ENCODE peak calls at places on chromosomes 4 and X, in four cellular contexts. One of them, this sample, is unnamed.

GRCh38 chrX:14922437-14922836 is 49.2 kb downstream of the MOSPD2 start:
- DNase-seq in mesenchymal stem cell: peak; percentile 86
- DNase-seq in H1: no peak
- DNase-seq in H9: no peak
- DNase-seq in this sample: no peak

GRCh38 chrX:97260679-97261078 is 377.0 kb downstream of the RPA4 start:
- DNase-seq in mesenchymal stem cell: no peak
- DNase-seq in H1: no peak
- DNase-seq in H9: no peak
- DNase-seq in this sample: no peak

GRCh38 chr4:15336410-15337184 is 91.2 kb upstream of the C1QTNF7 start:
- DNase-seq in mesenchymal stem cell: peak; percentile 92
- DNase-seq in H1: no peak
- DNase-seq in H9: peak; percentile 42
- DNase-seq in this sample: no peak

GRCh38 chrX:10017866-10018265 is 50.7 kb downstream of the CLDN34 start:
- DNase-seq in mesenchymal stem cell: peak; percentile 60
- DNase-seq in H1: no peak
- DNase-seq in H9: no peak
- DNase-seq in this sample: no peak

GRCh38 chrX:23904096-23904495 is 3.6 kb downstream of the APOO start:
- DNase-seq in mesenchymal stem cell: peak; percentile 48
- DNase-seq in H1: no peak
- DNase-seq in H9: peak; percentile 39
- DNase-seq in this sample: no peak

GRCh38 chr4:34046580-34046979 is 2197.7 kb downstream of the ARAP2 start:
- DNase-seq in mesenchymal stem cell: peak; percentile 78
- DNase-seq in H1: no peak
- DNase-seq in H9: no peak
- DNase-seq in this sample: no peak

GRCh38 chr4:137387924-137388323 is 144.4 kb downstream of the PCDH18 start:
- DNase-seq in mesenchymal stem cell: peak; percentile 15
- DNase-seq in H1: no peak
- DNase-seq in H9: no peak
- DNase-seq in this sample: no peak

GRCh38 chrX:9141496-9141895 is 107.6 kb upstream of the FAM9B start:
- DNase-seq in mesenchymal stem cell: peak; percentile 17
- DNase-seq in H1: no peak
- DNase-seq in H9: no peak
- DNase-seq in this sample: no peak

GRCh38 chr4:177699365-177700213 is 257.4 kb upstream of the AGA start:
- DNase-seq in mesenchymal stem cell: peak; percentile 6
- DNase-seq in H1: no peak
- DNase-seq in H9: no peak
- DNase-seq in this sample: no peak

DNA sequence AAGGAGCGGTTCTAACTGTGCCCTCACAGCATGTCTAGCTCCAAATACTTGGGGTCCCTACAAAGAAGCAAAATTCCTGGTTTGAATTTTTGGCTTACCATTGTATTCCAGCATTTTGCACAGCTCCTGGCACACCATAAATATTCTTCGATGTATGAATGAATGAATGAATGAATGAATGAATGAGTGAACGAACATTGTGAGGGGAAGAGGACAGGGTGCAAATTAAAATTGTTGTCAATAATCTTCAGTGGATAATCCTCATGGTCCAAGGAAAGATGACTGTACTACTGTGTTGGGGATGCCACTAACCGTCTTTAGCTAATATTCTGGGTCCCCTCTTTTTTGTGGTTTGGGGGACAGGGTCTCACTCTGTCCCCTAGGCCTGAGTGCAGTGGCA is 110.9 kb upstream of the MAP3K15 start:
- DNase-seq in mesenchymal stem cell: no peak
- DNase-seq in H1: no peak
- DNase-seq in H9: no peak
- DNase-seq in this sample: no peak
- H4K91ac ChIP-seq in mesenchymal stem cell: no peak overlapping the region
- H4K91ac ChIP-seq in H1: no peak overlapping the region
- H4K91ac ChIP-seq in H9: no peak overlapping the region
- H4K91ac ChIP-seq in this sample: no peak overlapping the region

DNA sequence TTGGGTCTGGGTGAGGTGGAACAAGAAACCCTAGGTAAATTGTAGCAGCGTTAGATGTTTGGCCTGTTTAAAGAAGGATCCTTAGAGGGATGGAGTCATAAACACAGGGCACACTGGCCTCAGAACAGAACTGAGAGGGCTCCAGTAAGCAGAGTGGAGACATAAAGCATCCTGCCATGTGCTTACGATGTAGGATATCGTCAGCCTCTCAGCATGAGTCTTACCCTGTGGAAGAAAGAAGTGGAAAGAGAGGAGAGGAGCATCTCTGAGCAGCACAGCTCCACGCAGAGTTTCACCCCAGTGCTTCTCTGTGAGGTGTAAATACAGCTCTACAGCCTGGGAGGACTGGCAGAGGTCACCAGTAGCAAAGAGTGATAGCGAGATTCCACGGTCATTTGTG is 27.8 kb upstream of the SORBS2 start:
- DNase-seq in mesenchymal stem cell: peak; percentile 82
- DNase-seq in H1: no peak
- DNase-seq in H9: no peak
- DNase-seq in this sample: no peak
- H2BK12ac ChIP-seq in mesenchymal stem cell: peak overlapping the region; percentile 75
- H2BK12ac ChIP-seq in H1: peak overlapping the region; percentile 100
- H2BK12ac ChIP-seq in H9: peak overlapping the region; percentile 27
- H2BK12ac ChIP-seq in this sample: no peak overlapping the region

GRCh38 chr4:54898941-54899340 is 226.5 kb downstream of the KDR start:
- DNase-seq in mesenchymal stem cell: no peak
- DNase-seq in H1: no peak
- DNase-seq in H9: no peak
- DNase-seq in this sample: no peak

GRCh38 chr4:54897590-54897989 is 227.8 kb downstream of the KDR start:
- DNase-seq in mesenchymal stem cell: no peak
- DNase-seq in H1: no peak
- DNase-seq in H9: no peak
- DNase-seq in this sample: no peak

GRCh38 chr4:54902261-54902660 is 223.1 kb downstream of the KDR start:
- DNase-seq in mesenchymal stem cell: no peak
- DNase-seq in H1: no peak
- DNase-seq in H9: no peak
- DNase-seq in this sample: no peak

GRCh38 chr4:54901202-54901601 is 224.2 kb downstream of the KDR start:
- DNase-seq in mesenchymal stem cell: no peak
- DNase-seq in H1: no peak
- DNase-seq in H9: no peak
- DNase-seq in this sample: no peak

DNA sequence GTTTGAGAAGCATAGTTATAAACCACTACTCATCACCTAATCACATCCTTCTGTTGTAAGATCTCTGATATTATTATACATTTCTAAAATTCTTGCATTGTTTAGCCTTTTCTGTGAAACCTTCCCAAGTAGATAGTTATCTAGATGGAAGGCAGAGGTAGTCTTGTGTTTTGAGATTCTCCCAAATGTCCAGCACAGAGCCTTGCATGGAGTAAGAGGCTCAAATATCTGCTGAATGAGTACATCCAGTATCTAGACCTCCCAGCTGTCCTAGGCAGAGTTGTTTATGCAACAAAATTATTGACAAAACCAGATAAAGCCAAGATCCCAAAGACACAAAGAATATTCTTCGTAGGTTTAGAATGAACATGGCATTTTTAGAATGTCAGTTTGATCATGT is 227.2 kb downstream of the KDR start:
- DNase-seq in mesenchymal stem cell: no peak
- DNase-seq in H1: no peak
- DNase-seq in H9: no peak
- DNase-seq in this sample: no peak
- H4K91ac ChIP-seq in mesenchymal stem cell: no peak overlapping the region
- H4K91ac ChIP-seq in H1: no peak overlapping the region
- H4K91ac ChIP-seq in H9: no peak overlapping the region
- H4K91ac ChIP-seq in this sample: no peak overlapping the region

GRCh38 chr4:144621681-144622080 is 24.3 kb upstream of the HHIP start:
- DNase-seq in mesenchymal stem cell: no peak
- DNase-seq in H1: no peak
- DNase-seq in H9: no peak
- DNase-seq in this sample: no peak
- H2BK12ac ChIP-seq in mesenchymal stem cell: no peak overlapping the region
- H2BK12ac ChIP-seq in H1: no peak overlapping the region
- H2BK12ac ChIP-seq in H9: no peak overlapping the region
- H2BK12ac ChIP-seq in this sample: no peak overlapping the region